ENCODE peak calls at places on chromosomes 11 and 22, in four cellular contexts. L is mammary epithelial cell, Q is fibroblast of lung, H is HCT116. C is an unnamed sample.

GRCh38 chr11:124167852-124168251 is 15.3 kb upstream of the OR10D3 start:
- DNase-seq in L (no peak), Q (no peak), H (no peak), C (no peak)

GRCh38 chr11:65419773-65420481 is 2.7 kb upstream of the NEAT1 start:
- DNase-seq in L (peak), Q (peak), H (peak), C (peak)

GRCh38 chr22:29205598-29206371 is at the start of gene EMID1:
- DNase-seq in L (no peak), Q (no peak), H (no peak), C (peak)

GRCh38 chr11:2090172-2091111 is 48.7 kb downstream of the IGF2 start:
- DNase-seq in L (no peak), Q (no peak), H (no peak), C (no peak)

GRCh38 chr11:92843455-92843854 is 126.0 kb upstream of the MTNR1B start:
- DNase-seq in L (peak), Q (no peak), H (no peak), C (no peak)

GRCh38 chr11:46178542-46178941 is 57.3 kb upstream of the PHF21A start:
- DNase-seq in L (no peak), Q (no peak), H (no peak), C (no peak)

GRCh38 chr22:36155702-36156101 is 4.9 kb downstream of the APOL3 start:
- DNase-seq in L (no peak), Q (peak), H (no peak), C (no peak)

GRCh38 chr11:34654491-34655334 is 33.8 kb downstream of the EHF start:
- DNase-seq in L (peak), Q (peak), H (peak), C (no peak)

GRCh38 chr11:2672553-2673249 is 27.1 kb downstream of the KCNQ1OT1 start:
- DNase-seq in L (no peak), Q (no peak), H (no peak), C (no peak)

GRCh38 chr11:3644817-3645235 is at the start of gene ART1:
- DNase-seq in L (no peak), Q (no peak), H (peak), C (no peak)

GRCh38 chr11:12862761-12863469 is 146.2 kb upstream of the RASSF10 start:
- DNase-seq in L (peak), Q (peak), H (no peak), C (no peak)

GRCh38 chr11:42462558-42463310 is 849.1 kb upstream of the API5 start:
- DNase-seq in L (peak), Q (no peak), H (no peak), C (no peak)

GRCh38 chr11:34647131-34647530 is 26.2 kb downstream of the EHF start:
- DNase-seq in L (no peak), Q (no peak), H (no peak), C (no peak)

GRCh38 chr11:8261921-8262551 is 1.6 kb downstream of the LMO1 start:
- DNase-seq in L (no peak), Q (no peak), H (no peak), C (no peak)

GRCh38 chr11:64251986-64252837 is 882 bp downstream of the PLCB3 start:
- DNase-seq in L (peak), Q (peak), H (no peak), C (no peak)

GRCh38 chr11:12066799-12067508 is 43.4 kb upstream of the MICAL2 start:
- DNase-seq in L (peak), Q (peak), H (no peak), C (no peak)

GRCh38 chr22:24181088-24181995 is at the start of gene SUSD2:
- DNase-seq in L (no peak), Q (no peak), H (no peak), C (no peak)

GRCh38 chr11:72075109-72075508 is 5.2 kb downstream of the NUMA1 start:
- DNase-seq in L (no peak), Q (no peak), H (no peak), C (no peak)

GRCh38 chr11:95067042-95067827 is 516 bp downstream of the SRSF8 start:
- DNase-seq in L (peak), Q (peak), H (no peak), C (peak)

GRCh38 chr11:65279713-65280459 is 18.1 kb downstream of the POLA2 start:
- DNase-seq in L (peak), Q (peak), H (peak), C (no peak)

GRCh38 chr22:30887861-30888260 is 80.7 kb downstream of the MORC2 start:
- DNase-seq in L (no peak), Q (no peak), H (no peak), C (no peak)

GRCh38 chr11:58811499-58811898 is 33.0 kb downstream of the GLYATL2 start:
- DNase-seq in L (no peak), Q (no peak), H (no peak), C (no peak)

GRCh38 chr11:66743271-66743968 is 14.4 kb upstream of the SPTBN2 start:
- DNase-seq in L (peak), Q (no peak), H (no peak), C (no peak)

GRCh38 chr11:126352163-126352562 is 3.3 kb upstream of the ST3GAL4 start:
- DNase-seq in L (no peak), Q (no peak), H (no peak), C (no peak)

GRCh38 chr11:77842451-77843121 is 21.6 kb downstream of the AAMDC start:
- DNase-seq in L (no peak), Q (no peak), H (no peak), C (no peak)

GRCh38 chr11:66915866-66916265 is 42.3 kb downstream of the PC start:
- DNase-seq in L (no peak), Q (no peak), H (no peak), C (no peak)

GRCh38 chr22:29904020-29904419 is 21.0 kb downstream of the MTMR3 start:
- DNase-seq in L (no peak), Q (no peak), H (no peak), C (no peak)

GRCh38 chr11:1484061-1484671 is 2.4 kb downstream of the MOB2 start:
- DNase-seq in L (no peak), Q (no peak), H (no peak), C (no peak)

GRCh38 chr11:13010737-13011342 is 1.7 kb downstream of the RASSF10 start:
- DNase-seq in L (peak), Q (no peak), H (no peak), C (no peak)

GRCh38 chr11:119933584-119933983 is 204.3 kb downstream of the TRIM29 start:
- DNase-seq in L (no peak), Q (no peak), H (no peak), C (no peak)

GRCh38 chr11:128451651-128452470 is 135.5 kb downstream of the ETS1 start:
- DNase-seq in L (peak), Q (peak), H (no peak), C (no peak)

GRCh38 chr22:23397008-23397617 is 183.0 kb downstream of the IGLL1 start:
- DNase-seq in L (no peak), Q (no peak), H (no peak), C (no peak)

GRCh38 chr22:40067639-40068038 is 72.9 kb downstream of the FAM83F start:
- DNase-seq in L (no peak), Q (no peak), H (no peak), C (no peak)

GRCh38 chr22:49724893-49725489 is 102.7 kb downstream of the BRD1 start:
- DNase-seq in L (peak), Q (peak), H (peak), C (no peak)

GRCh38 chr11:121478226-121478894 is 25.6 kb upstream of the SORL1-AS1 start:
- DNase-seq in L (peak), Q (no peak), H (no peak), C (no peak)

GRCh38 chr22:45970709-45971388 is 6.1 kb downstream of the WNT7B start:
- DNase-seq in L (no peak), Q (peak), H (no peak), C (no peak)

GRCh38 chr22:45972868-45973212 is 4.1 kb downstream of the WNT7B start:
- DNase-seq in L (no peak), Q (no peak), H (no peak), C (no peak)

GRCh38 chr22:45972091-45972867 is 4.7 kb downstream of the WNT7B start:
- DNase-seq in L (no peak), Q (no peak), H (no peak), C (no peak)

GRCh38 chr22:45969801-45970464 is 7.0 kb downstream of the WNT7B start:
- DNase-seq in L (no peak), Q (no peak), H (no peak), C (no peak)

DNA sequence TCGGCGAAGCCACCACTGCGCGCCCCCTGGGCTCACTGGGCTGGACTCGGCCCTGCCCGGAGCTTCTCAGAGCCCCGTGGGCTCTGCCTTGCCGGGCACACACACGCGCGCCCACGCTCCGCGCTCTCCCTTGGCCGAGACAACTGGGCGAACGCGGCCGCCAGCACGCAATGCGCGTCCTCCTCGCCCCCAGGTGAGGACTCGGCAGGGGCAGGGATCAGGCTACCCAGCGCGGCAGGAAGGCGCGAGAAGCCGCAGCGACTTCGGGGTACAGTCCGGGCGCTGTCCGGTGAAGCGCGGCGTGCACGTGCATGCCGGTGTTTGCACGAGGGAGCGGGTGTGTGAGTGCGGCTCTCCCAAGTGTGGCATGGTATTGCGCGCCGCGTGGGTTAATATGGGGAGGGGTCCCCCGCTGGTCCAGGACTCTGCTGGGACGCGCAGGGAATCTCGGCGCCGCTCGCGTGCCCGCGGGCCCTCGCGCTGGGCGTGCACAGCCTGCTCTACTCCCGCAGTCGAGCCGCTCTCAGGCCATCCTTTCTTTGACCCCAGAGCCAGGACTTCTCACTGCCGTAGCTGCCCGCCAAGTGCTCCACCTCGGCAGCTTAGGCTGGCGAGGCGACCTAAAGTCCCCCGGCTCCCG is 5.5 kb downstream of the WNT7B start:
- DNase-seq in L (no peak), Q (no peak), H (no peak), C (no peak)
- TF ChIP-seq EZH2 in L (peak), Q (peak), H (no peak), C (no peak)

DNA sequence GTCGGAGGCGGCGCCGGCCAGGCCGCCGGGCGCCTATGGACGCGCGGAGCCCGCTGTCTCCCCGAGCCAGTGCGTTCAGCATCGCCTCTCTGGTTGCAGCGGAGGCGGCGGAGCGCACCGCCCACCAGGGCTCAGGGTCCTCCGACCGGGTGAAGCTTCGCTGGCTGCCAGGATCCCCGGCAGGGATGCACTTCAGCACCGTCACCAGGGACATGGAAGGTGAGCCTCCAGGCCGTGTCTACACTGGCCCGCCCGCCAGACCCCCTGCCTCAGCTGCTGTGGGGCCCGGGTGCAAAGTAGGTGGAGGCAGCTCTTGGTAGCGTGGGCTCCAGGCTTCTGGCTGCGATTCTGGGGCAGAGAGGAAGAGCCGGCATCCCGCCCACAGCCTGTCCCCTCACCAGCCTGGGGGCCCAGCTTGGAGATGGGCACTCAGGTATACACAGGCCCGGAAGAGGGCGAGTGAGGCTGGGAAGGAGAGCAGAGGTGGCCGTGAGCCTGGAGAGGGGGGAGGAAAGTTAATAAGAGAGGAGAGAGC is 1.1 kb upstream of the TBX1 start:
- DNase-seq in L (no peak), Q (no peak), H (no peak), C (no peak)
- TF ChIP-seq EZH2 in L (peak), Q (peak), H (no peak), C (no peak)

DNA sequence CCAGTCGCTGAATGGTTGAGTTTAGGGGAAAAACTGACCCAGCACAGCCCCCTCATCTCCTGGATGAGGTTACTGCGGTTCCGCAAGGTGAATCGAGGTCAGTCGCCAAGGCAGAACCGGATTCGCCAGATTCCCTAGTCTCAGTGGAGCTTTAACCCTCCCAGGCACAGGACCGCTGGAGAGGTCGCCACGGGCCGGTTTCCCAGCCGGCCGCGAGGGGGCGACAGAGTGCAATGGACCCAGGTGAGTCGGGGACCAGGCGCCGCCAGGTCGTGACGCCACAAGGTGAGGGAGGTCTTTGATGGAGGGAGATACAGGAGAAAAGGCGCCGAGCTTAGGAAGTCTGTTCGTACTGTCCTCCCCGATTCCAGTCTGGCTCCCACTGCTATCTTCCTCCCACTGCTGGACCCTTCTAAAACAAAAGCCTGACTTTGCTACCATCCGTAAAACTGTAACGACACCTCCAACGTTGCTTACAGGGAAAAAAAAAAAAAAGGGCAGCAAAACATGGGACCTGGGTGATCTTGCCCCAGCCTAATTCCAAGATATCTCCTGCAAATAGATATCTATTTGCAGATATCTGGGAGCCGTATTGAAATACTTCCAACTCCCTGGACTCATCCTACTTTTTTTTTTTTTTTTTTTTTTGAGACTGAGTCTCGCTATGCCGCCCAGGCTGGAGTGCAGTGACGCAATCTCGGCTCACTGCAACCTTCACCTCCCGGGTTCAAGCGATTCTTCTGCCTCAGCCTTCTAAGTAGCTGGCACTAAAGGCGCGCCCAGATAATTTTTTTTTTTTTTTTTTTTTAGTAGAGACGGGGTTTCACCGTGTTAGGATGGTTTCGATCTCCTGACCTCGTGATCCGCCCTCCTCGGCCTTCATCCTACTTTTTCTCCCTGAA is 1.4 kb upstream of the GGA1 start:
- DNase-seq in L (peak), Q (peak), H (peak), C (peak)
- TF ChIP-seq EZH2 in L (no peak), Q (no peak), H (no peak), C (no peak)

GRCh38 chr11:88169881-88170280 is 5.4 kb downstream of the RAB38 start:
- DNase-seq in L (peak), Q (no peak), H (no peak), C (no peak)
- TF ChIP-seq EZH2 in L (no peak), Q (no peak), H (no peak), C (no peak)

DNA sequence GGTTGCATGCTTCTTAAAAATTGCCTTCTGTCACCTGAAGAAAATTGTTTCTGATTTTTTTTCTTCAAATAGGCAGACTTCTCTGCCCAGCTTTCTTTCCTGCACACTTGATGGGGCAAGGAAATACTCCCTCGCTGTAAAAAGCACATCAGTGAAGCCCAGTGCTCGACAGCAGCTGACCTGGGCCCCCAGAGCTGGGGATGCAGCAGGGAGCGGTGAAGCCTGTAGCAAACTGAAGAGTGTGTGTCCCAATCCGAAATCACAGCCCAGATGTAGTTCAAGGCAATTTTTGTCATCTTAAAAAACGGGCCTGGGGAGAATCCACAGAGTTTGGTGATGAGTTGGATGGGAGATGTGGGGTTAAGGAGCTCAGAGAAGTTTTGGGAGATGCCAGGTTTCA is 27.0 kb upstream of the MPPED1 start:
- DNase-seq in L (no peak), Q (no peak), H (no peak), C (no peak)
- TF ChIP-seq EZH2 in L (no peak), Q (no peak), H (no peak), C (no peak)

GRCh38 chr11:31827458-31828206 is 16.5 kb upstream of the PAX6 start:
- DNase-seq in L (no peak), Q (no peak), H (no peak), C (no peak)

GRCh38 chr11:31824791-31825452 is 13.8 kb upstream of the PAX6 start:
- DNase-seq in L (no peak), Q (no peak), H (no peak), C (no peak)

GRCh38 chr11:31823372-31824371 is 12.6 kb upstream of the PAX6 start:
- DNase-seq in L (no peak), Q (no peak), H (no peak), C (no peak)

GRCh38 chr11:31826530-31827438 is 15.7 kb upstream of the PAX6 start:
- DNase-seq in L (no peak), Q (no peak), H (no peak), C (no peak)

DNA sequence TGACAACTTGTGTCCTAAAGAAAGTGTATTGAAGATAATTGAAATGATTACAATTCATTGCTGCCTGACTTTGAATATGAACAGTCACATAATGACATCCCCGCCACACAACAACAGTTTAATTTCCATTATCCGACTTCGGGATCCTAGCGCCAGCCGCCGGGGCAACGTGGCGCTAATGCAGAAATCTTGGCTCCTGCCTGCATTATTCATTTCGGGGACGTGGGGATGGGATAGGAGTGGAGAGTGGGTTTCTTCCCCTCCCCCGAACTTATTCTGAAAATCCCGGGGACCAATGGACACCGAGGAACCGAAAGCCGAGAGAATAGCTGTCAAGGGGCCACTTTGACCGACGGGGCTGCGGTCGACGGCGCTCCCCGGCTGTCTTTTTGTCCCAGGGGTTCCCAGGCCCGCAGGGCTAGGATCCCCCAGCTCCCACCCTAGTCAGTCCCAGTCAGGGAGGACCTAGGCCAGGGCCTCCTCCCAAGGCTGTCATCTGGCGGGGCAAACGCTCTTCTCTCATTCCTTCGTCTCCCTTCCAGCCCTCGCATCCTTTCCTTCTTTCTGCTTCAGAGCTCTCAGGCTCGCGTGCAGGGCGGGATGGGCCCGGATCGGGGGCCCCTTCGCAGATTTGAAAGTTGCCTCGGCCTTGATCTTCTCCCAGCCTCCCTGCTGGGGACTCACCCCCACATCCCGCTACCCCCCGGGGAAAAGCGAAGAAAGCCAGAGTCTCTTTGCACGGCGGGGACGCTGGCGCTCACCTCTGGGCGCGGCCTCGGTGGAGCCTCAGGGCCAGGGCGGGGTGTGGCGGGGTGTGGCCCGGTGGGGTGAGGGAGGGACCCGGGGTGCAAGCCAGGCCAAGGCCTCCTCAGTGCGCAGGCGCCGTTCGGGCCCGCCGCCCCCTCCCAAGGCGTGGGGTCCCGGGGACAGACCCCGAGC is 14.6 kb upstream of the PAX6 start:
- DNase-seq in L (no peak), Q (no peak), H (no peak), C (no peak)
- TF ChIP-seq EZH2 in L (peak), Q (peak), H (no peak), C (no peak)

C was measured in DND-41.